ENCODE peak calls at places on chromosomes 3 and 15, in seven cellular contexts. Q is fibroblast of mammary gland, T is AG04450, Y is epithelial cell of proximal tubule, K is heart left ventricle, P is fibroblast of the aortic adventitia, G is transverse colon. I is an unnamed sample.

GRCh38 chr3:77370413-77370812 is 330.5 kb downstream of the ROBO2 start:
- DNase-seq in K (peak), T (peak), G (no peak), Y (peak), Q (peak), P (no peak), I (no peak)

GRCh38 chr3:174330303-174330702 is 528.8 kb upstream of the NAALADL2 start:
- DNase-seq in Q (peak), Y (no peak), K (no peak), P (peak), T (peak), G (no peak), I (no peak)

GRCh38 chr3:44264146-44264545 is 22.5 kb downstream of the TOPAZ1 start:
- DNase-seq in P (no peak), Q (no peak), T (no peak), K (no peak), G (no peak), Y (no peak), I (no peak)

GRCh38 chr3:128210711-128211110 is 57.4 kb downstream of the EEFSEC start:
- DNase-seq in G (no peak), Y (no peak), Q (no peak), K (no peak), P (no peak), T (no peak), I (no peak)

GRCh38 chr3:96538186-96538585 is 276.2 kb upstream of the EPHA6 start:
- DNase-seq in T (no peak), P (no peak), K (no peak), Q (no peak), Y (no peak), G (no peak), I (no peak)

GRCh38 chr3:114758828-114759709 is 388.0 kb downstream of the ZBTB20 start:
- DNase-seq in K (no peak), G (no peak), Y (no peak), T (peak), Q (peak), P (peak), I (no peak)

GRCh38 chr15:31239409-31239808 is 87.2 kb upstream of the KLF13 start:
- DNase-seq in K (no peak), G (no peak), P (no peak), Y (no peak), Q (no peak), T (no peak), I (no peak)

GRCh38 chr3:47661121-47661752 is 82.6 kb upstream of the CSPG5 start:
- DNase-seq in Y (peak), P (peak), K (no peak), G (no peak), T (peak), Q (peak), I (no peak)

GRCh38 chr3:58345457-58345856 is 12.8 kb downstream of the PXK start:
- DNase-seq in Q (peak), K (no peak), G (no peak), T (no peak), P (no peak), Y (no peak), I (no peak)

GRCh38 chr15:67340630-67341029 is 86.0 kb downstream of the IQCH start:
- DNase-seq in T (no peak), Q (no peak), P (no peak), Y (no peak), K (no peak), G (no peak), I (no peak)

GRCh38 chr15:73755481-73755880 is 2.3 kb upstream of the INSYN1 start:
- DNase-seq in K (no peak), P (no peak), T (no peak), G (no peak), Y (no peak), Q (no peak), I (no peak)

GRCh38 chr15:48842501-48842900 is 31.6 kb upstream of the CEP152 start:
- DNase-seq in G (no peak), K (no peak), T (no peak), Q (no peak), Y (no peak), P (no peak), I (no peak)

GRCh38 chr15:80659375-80659774 is 35.7 kb upstream of the ABHD17C start:
- DNase-seq in T (no peak), Q (peak), G (no peak), Y (no peak), P (peak), K (no peak), I (no peak)

GRCh38 chr3:118882353-118882947 is 152.2 kb downstream of the IGSF11 start:
- DNase-seq in P (peak), Q (peak), G (peak), T (peak), Y (peak), K (peak), I (peak)

GRCh38 chr15:72196409-72197044 is 1.1 kb downstream of the GRAMD2A start:
- DNase-seq in G (no peak), T (no peak), Q (no peak), P (no peak), Y (no peak), K (no peak), I (no peak)

GRCh38 chr15:19973718-19974117 is 567.9 kb downstream of the GOLGA6L6 start:
- DNase-seq in P (no peak), K (no peak), Y (no peak), G (no peak), Q (no peak), T (no peak), I (no peak)
- TF ChIP-seq CTCF in P (no peak), K (no peak), Y (no peak), G (no peak), Q (no peak), T (no peak), I (no peak)

DNA sequence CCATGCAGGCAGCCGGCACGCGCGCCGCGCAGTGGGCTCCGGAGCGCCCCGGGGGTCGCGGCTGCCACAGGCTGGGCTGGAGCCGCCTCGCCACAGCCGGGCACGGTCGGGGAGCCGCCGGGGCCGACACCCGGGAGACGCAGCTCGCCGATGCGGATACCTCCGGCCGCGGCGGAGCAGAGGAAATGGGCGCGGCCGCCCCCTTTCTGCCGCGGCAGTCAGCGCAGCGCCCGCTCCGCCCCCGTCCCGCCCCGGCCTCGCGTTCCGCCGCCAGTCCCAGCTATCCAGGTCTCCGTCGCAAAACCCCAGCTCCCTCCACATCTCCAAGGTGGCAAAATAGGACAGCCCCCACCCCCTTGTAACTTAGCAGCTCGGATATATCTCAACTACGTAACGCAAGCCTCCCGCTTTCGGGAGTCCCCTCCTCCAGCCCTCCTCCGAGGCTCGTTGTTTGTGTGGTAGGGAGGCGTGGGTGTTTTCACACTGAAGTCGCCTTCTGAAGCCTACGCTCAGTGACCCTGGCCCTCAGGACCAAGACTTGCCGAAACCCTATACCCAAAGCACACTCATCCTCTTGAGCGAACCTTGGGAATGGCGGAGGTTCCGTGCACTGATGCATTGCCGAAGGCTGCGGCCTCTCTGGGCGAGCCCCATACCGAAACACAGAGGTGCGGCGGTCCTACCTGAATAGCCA is at the start of gene SH3BP5:
- DNase-seq in G (peak), P (peak), Q (peak), T (no peak), Y (no peak), K (peak), I (peak)
- TF ChIP-seq CTCF in G (peak), P (peak), Q (no peak), T (peak), Y (peak), K (peak), I (peak)

GRCh38 chr3:45507820-45508317 is 86.7 kb upstream of the LIMD1 start:
- DNase-seq in K (peak), Y (no peak), T (no peak), Q (peak), P (peak), G (no peak), I (no peak)
- TF ChIP-seq CTCF in K (no peak), Y (peak), T (peak), Q (peak), P (peak), G (no peak), I (no peak)

DNA sequence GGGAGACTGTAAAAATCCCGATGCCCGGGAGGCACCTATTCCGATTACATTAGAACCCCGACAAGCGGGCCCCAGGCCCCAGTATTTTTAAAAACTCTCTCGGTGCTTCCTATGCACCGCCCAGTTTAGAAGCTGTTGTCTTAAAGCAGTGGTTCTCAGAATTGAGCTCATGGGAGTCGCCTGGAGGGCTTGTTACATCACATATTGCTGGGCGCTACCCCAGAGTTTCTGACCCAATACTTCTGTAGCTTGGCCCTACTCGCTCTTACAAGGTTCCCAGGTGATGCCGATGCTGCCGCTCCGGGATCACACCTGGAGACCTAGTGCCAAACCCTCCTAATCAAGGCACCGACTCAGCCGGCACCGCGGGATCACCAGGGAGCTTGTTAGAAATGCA is 35.2 kb downstream of the CPN2 start:
- DNase-seq in Y (no peak), G (no peak), Q (peak), T (no peak), K (peak), P (peak), I (no peak)
- TF ChIP-seq CTCF in Y (no peak), G (no peak), Q (no peak), T (no peak), K (no peak), P (no peak), I (peak)